ENCODE peak calls at places on chromosomes 12 and 14, in four cellular contexts. M, N, K and E are unnamed samples. For H3K4me1 and H3K36me3, the result is how much of the 10 kb centered on the place peaks cover.

GRCh38 chr14:65346895-65347294 is 65.6 kb upstream of the FUT8 start:
- DNase-seq in N (no peak), K (no peak), M (no peak), E (no peak)

GRCh38 chr14:54782803-54783659 is 119.6 kb downstream of the GCH1 start:
- DNase-seq in M (no peak), N (no peak), K (peak), E (peak)

GRCh38 chr12:2183556-2184541 is 131.1 kb downstream of the CACNA1C start:
- DNase-seq in M (peak), N (peak), K (peak), E (peak)

GRCh38 chr14:99755629-99756603 is 37.3 kb upstream of the EML1 start:
- DNase-seq in M (peak), K (peak), N (peak), E (no peak)

GRCh38 chr12:5944688-5945070 is 380 bp downstream of the ANO2 start:
- DNase-seq in N (no peak), M (no peak), K (no peak), E (no peak)

GRCh38 chr12:69947123-69947522 is 122.1 kb downstream of the MYRFL start:
- DNase-seq in M (no peak), N (no peak), K (no peak), E (no peak)

GRCh38 chr14:34781242-34781641 is 66.8 kb upstream of the CFL2 start:
- DNase-seq in N (peak), M (peak), K (no peak), E (no peak)

GRCh38 chr12:88737838-88738472 is 157.7 kb upstream of the KITLG start:
- DNase-seq in M (no peak), N (no peak), K (no peak), E (no peak)

GRCh38 chr12:13375583-13376413 is 179.3 kb downstream of the EMP1 start:
- DNase-seq in K (no peak), N (no peak), M (no peak), E (no peak)

GRCh38 chr14:68392393-68393085 is 400.3 kb downstream of the ZFP36L1 start:
- DNase-seq in N (no peak), M (no peak), K (peak), E (no peak)
- H3K4me1 ChIP-seq in N (under half), M (under half), K (under half), E (under half)

GRCh38 chr12:96108321-96108720 is 72.9 kb upstream of the LTA4H start:
- DNase-seq in N (no peak), M (peak), K (no peak), E (peak)
- H2AFZ ChIP-seq in N (no peak), M (no peak), K (no peak), E (peak)

GRCh38 chr12:12159988-12160387 is 89.2 kb downstream of the BCL2L14 start:
- DNase-seq in N (peak), K (no peak), M (peak), E (no peak)

GRCh38 chr12:12157424-12157823 is 86.7 kb downstream of the BCL2L14 start:
- DNase-seq in N (no peak), M (no peak), K (no peak), E (no peak)

GRCh38 chr12:12158858-12159257 is 88.1 kb downstream of the BCL2L14 start:
- DNase-seq in N (no peak), K (no peak), M (peak), E (no peak)

GRCh38 chr12:12156116-12156515 is 85.4 kb downstream of the BCL2L14 start:
- DNase-seq in N (no peak), M (no peak), K (no peak), E (no peak)

GRCh38 chr12:12156835-12157234 is 86.1 kb downstream of the BCL2L14 start:
- DNase-seq in K (no peak), N (no peak), M (no peak), E (no peak)
- H3K36me3 ChIP-seq in K (half or more), N (under half), M (under half), E (under half)

DNA sequence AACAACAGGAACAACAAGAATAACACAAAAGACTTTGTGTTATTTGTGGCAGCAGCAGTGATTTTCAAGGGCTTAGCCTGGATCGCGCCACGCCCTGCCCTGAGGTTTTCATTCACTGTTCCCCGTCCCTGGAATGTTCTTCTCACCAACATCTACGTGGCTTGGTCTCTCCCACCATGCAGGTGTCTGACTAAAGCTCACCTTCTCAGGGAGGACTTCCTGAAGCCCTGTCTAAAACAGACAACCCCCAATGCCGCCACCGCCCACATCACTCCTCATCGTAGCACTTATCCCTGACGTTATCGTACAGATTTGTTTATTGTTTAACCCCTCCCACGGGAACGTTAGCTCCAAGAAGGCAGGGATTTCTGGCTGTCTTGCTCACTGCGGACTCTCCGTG is 40.4 kb downstream of the P2RX4 start:
- DNase-seq in N (no peak), M (no peak), K (no peak), E (no peak)
- H3K4me1 ChIP-seq in N (under half), M (under half), K (under half), E (under half)

DNA sequence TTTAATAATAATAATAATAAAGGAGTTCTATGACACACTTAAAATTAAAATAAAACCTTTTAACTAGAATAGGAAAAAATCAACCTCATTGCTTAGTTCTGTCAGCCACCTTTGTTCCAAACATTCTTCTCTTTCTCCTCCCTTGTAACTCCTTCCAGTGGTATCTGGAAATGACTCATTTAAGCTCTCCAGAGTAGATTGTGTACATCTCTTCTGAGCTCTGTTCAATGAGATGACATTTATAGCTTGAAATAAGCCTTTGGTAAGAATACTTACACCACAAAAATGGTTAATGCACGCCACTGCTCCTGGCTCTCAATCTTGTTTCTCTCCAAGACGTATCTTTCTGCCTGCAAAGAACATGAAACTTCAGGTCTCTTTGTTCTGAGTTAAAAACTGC is 70.3 kb downstream of the STAB2 start:
- DNase-seq in N (peak), K (no peak), M (peak), E (no peak)
- H2AFZ ChIP-seq in N (no peak), K (no peak), M (no peak), E (no peak)

DNA sequence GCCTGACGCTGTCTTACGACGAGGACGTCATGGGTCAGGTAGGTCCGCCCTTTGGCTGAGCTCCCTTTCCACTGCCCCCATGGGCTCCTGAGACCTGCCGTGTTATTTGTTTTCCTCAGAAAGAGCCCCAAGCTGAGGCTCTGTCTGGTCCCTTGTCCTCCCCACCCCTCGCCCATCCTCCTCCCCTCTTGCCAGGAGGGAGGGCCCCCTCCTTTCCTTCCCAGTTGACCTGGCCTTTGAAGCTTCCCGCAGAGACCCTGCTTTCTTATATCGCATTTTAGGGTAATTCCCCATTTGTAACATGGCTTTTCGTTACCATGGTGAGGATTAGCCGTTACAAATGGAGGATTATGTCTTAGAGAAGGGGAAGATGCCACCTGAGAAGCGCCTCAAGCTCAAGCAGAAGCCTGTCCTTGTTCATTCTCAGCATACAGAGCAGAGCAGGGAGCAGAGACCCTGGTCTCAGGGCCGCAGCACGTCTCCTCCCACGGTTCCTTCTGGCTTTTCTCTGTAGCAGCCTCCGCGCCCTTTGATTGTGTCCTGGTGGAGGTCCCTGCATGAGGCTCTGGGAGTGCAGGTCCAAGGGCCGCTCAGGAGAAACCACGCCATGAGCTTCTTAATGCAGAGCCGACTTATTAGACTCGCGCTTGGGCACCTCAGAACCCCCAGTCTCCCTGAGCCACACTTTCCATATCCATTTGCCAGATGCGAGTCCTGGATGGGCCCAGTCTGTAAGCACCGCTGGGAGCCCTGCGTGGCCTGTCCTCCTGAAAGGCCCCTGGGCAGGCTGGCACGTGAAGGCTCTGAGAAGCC is 47.2 kb downstream of the UBE3B start:
- DNase-seq in M (no peak), N (no peak), K (no peak), E (no peak)
- H3K36me3 ChIP-seq in M (under half), N (half or more), K (under half), E (under half)

GRCh38 chr14:104685998-104686610 is 3.3 kb upstream of the INF2 start:
- DNase-seq in M (no peak), K (no peak), N (no peak), E (no peak)

GRCh38 chr14:104685216-104685997 is 4.0 kb upstream of the INF2 start:
- DNase-seq in K (peak), M (peak), N (no peak), E (peak)

GRCh38 chr14:104687601-104688504 is 1.6 kb upstream of the INF2 start:
- DNase-seq in N (no peak), M (peak), K (peak), E (no peak)

GRCh38 chr14:104688505-104688754 is 988 bp upstream of the INF2 start:
- DNase-seq in K (no peak), N (no peak), M (no peak), E (no peak)

GRCh38 chr14:104686624-104687517 is 2.5 kb upstream of the INF2 start:
- DNase-seq in K (no peak), M (no peak), N (no peak), E (peak)
- H3K4me1 ChIP-seq in K (half or more), M (under half), N (under half), E (half or more)